ENCODE peak calls at places on chromosomes 12 and 14, in ten cellular contexts. U, F, X, Y, C, Z, M, W, B and P are unnamed samples.

GRCh38 chr12:10214877-10215267 is 2.2 kb downstream of the GABARAPL1 start:
- DNase-seq in Y (no peak), Z (no peak), U (no peak), F (no peak), C (no peak), B (no peak), X (no peak), M (no peak), W (no peak), P (no peak)

GRCh38 chr12:41213107-41213506 is 25.0 kb downstream of the PDZRN4 start:
- DNase-seq in W (no peak), B (no peak), Y (no peak), U (no peak), X (no peak), M (no peak), C (no peak), Z (no peak), F (no peak), P (no peak)

GRCh38 chr12:112942572-112942971 is 4.3 kb downstream of the OAS3 start:
- DNase-seq in F (no peak), U (no peak), M (no peak), C (no peak), W (no peak), X (no peak), Y (no peak), Z (no peak), B (no peak), P (no peak)

GRCh38 chr14:32896979-32897723 is 41.5 kb upstream of the NPAS3 start:
- DNase-seq in W (no peak), B (no peak), F (no peak), Y (no peak), Z (no peak), X (no peak), C (no peak), M (no peak), U (no peak), P (no peak)

GRCh38 chr12:65885716-65886115 is 61.4 kb downstream of the HMGA2 start:
- DNase-seq in F (no peak), M (no peak), B (no peak), W (no peak), Y (no peak), Z (no peak), X (no peak), U (no peak), C (no peak), P (no peak)

GRCh38 chr12:108098374-108098773 is 30.7 kb upstream of the WSCD2 start:
- DNase-seq in U (no peak), B (no peak), M (no peak), W (no peak), F (no peak), C (no peak), Y (no peak), Z (no peak), X (no peak), P (no peak)

GRCh38 chr12:7369274-7369729 is 65.4 kb downstream of the ACSM4 start:
- DNase-seq in Z (no peak), X (peak; percentile 45), C (peak; percentile 45), M (peak; percentile 64), F (no peak), B (peak; percentile 78), U (peak; percentile 89), W (no peak), Y (no peak), P (no peak)

GRCh38 chr14:81990312-81990761 is 456.7 kb upstream of the SEL1L start:
- DNase-seq in F (no peak), Z (no peak), M (no peak), Y (no peak), U (peak; percentile 0), B (no peak), X (no peak), W (no peak), C (no peak), P (no peak)

GRCh38 chr14:55120466-55121144 is 8.4 kb upstream of the LGALS3 start:
- DNase-seq in W (no peak), X (peak; percentile 60), Y (no peak), Z (no peak), F (no peak), M (no peak), B (no peak), C (no peak), U (peak; percentile 59), P (no peak)

GRCh38 chr14:55121146-55121545 is 7.9 kb upstream of the LGALS3 start:
- DNase-seq in B (no peak), W (no peak), F (no peak), Y (no peak), U (no peak), X (no peak), C (no peak), M (no peak), Z (no peak), P (no peak)

GRCh38 chr14:55117816-55118441 is 11.1 kb upstream of the LGALS3 start:
- DNase-seq in Y (no peak), M (peak; percentile 53), U (no peak), B (no peak), F (no peak), C (no peak), Z (no peak), X (no peak), W (no peak), P (no peak)

GRCh38 chr14:55116246-55117030 is 12.6 kb upstream of the LGALS3 start:
- DNase-seq in C (peak; percentile 79), B (no peak), U (no peak), F (no peak), Z (no peak), Y (no peak), W (no peak), X (no peak), M (no peak), P (no peak)

GRCh38 chr14:55118761-55119160 is 10.3 kb upstream of the LGALS3 start:
- DNase-seq in W (no peak), Y (no peak), M (no peak), U (no peak), C (no peak), B (no peak), Z (no peak), X (no peak), F (no peak), P (no peak)
- H3K4me1 ChIP-seq in W (peaks cover 49% of the 10 kb centered on the region), Y (no peaks in the 10 kb centered on the region), M (peaks cover 43% of the 10 kb centered on the region), U (peaks cover 59% of the 10 kb centered on the region), C (peaks cover 4% of the 10 kb centered on the region), B (peaks cover 9% of the 10 kb centered on the region), Z (peaks cover 63% of the 10 kb centered on the region), X (peaks cover 58% of the 10 kb centered on the region), F (peaks cover 32% of the 10 kb centered on the region), P (peaks cover 4% of the 10 kb centered on the region)

GRCh38 chr12:105226219-105226618 is 9.8 kb downstream of the APPL2 start:
- DNase-seq in Y (no peak), Z (peak; percentile 90), C (no peak), M (peak; percentile 100), W (peak; percentile 56), U (no peak), X (no peak), B (peak; percentile 62), F (peak; percentile 86), P (peak; percentile 29)

GRCh38 chr12:105224399-105224798 is 11.6 kb downstream of the APPL2 start:
- DNase-seq in Y (no peak), Z (no peak), F (no peak), B (no peak), M (peak; percentile 74), U (no peak), C (no peak), W (no peak), X (no peak), P (no peak)

GRCh38 chr12:105223884-105224283 is 12.1 kb downstream of the APPL2 start:
- DNase-seq in U (no peak), F (no peak), Z (no peak), M (peak; percentile 78), X (no peak), B (no peak), Y (no peak), C (no peak), W (no peak), P (no peak)

GRCh38 chr12:105223358-105223840 is 12.6 kb downstream of the APPL2 start:
- DNase-seq in C (no peak), Z (no peak), W (no peak), X (no peak), F (no peak), B (no peak), M (peak; percentile 86), U (no peak), Y (no peak), P (no peak)

DNA sequence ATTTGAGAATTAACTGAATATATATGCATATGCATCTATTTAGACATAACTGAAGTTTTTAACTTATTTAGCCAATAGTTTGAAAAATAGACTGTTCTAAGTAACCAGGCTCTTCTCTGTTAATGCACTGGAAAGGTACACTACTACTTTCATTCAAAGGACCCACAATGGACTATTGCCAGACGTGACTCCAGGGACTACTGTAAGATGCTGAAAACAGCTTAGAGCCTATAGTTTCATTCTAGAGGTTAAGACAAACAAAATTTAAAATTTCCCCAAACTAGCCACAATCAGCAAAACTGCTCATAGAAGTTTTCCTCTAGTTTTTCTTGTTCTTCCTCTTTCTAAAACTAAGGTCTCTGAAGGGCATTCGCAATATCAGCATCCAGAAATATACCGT is 10.5 kb downstream of the APPL2 start:
- DNase-seq in B (no peak), F (no peak), X (no peak), W (no peak), M (peak; percentile 56), C (no peak), Z (no peak), Y (no peak), U (no peak), P (no peak)
- H3K4me1 ChIP-seq in B (no peaks in the 10 kb centered on the region), F (peaks cover 37% of the 10 kb centered on the region), X (peaks cover 37% of the 10 kb centered on the region), W (peaks cover 48% of the 10 kb centered on the region), M (peaks cover 62% of the 10 kb centered on the region), C (no peaks in the 10 kb centered on the region), Z (peaks cover 76% of the 10 kb centered on the region), Y (no peaks in the 10 kb centered on the region), U (peaks cover 5% of the 10 kb centered on the region), P (peaks cover 58% of the 10 kb centered on the region)

DNA sequence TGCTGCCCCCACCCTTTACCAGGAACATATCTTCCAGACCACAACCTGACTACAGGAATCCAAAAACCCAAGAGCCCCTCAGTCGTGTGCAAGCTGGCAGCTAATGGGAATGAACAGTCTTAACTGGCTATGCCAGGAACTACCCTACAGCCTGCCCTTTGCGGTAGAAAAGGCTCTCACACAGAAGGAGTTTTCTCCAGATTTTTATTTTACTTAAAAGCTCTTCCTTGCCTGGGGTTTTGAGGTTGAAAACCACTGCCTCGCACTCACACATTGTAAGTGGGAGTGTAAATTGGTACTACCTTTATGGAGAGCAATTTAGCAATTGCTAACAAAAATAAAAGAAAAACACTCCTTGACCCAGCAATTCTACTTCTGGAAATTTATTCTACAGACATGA is 28.2 kb downstream of the PITPNM2 start:
- DNase-seq in Y (no peak), F (no peak), U (no peak), M (no peak), C (no peak), X (no peak), Z (no peak), B (no peak), W (no peak), P (no peak)
- H3K4me1 ChIP-seq in Y (peaks cover 46% of the 10 kb centered on the region), F (peaks cover 9% of the 10 kb centered on the region), U (peaks cover 58% of the 10 kb centered on the region), M (no peaks in the 10 kb centered on the region), C (peaks cover 7% of the 10 kb centered on the region), X (peaks cover 18% of the 10 kb centered on the region), Z (peaks cover 48% of the 10 kb centered on the region), B (no peaks in the 10 kb centered on the region), W (peaks cover 21% of the 10 kb centered on the region), P (peaks cover 21% of the 10 kb centered on the region)

DNA sequence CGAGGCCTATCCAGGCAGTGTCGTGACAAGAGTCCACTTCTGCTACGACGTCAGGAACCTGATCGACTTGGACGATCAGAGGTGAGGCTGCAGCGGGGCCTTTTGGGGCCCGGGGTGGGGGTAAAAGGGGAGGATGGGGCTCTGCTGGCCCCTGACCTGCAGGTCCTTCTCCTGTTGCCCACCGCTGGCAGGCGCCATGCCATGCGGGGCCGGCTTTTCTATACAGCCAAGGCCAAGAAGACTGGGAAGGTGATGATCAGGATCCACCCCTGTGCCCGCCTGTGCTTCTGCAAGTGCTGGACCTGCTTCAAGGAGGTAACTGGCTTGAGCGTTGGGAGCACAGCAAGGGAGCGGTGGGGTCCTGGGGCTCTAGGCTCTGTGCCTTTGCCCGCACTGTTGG is 31.6 kb downstream of the NGB start:
- DNase-seq in W (no peak), F (no peak), U (no peak), M (no peak), Y (no peak), X (no peak), B (no peak), C (no peak), Z (no peak), P (no peak)
- H3K4me1 ChIP-seq in W (no peaks in the 10 kb centered on the region), F (no peaks in the 10 kb centered on the region), U (no peaks in the 10 kb centered on the region), M (no peaks in the 10 kb centered on the region), Y (no peaks in the 10 kb centered on the region), X (no peaks in the 10 kb centered on the region), B (no peaks in the 10 kb centered on the region), C (no peaks in the 10 kb centered on the region), Z (no peaks in the 10 kb centered on the region), P (no peaks in the 10 kb centered on the region)